ENCODE peak calls at places on chromosome 7, in six cellular contexts. G is aorta; H is SK-N-SH; Y is COR-L47; U is activated naive CD4-positive, alpha-beta T cell; C is mammary epithelial cell. E is an unnamed sample.

GRCh38 chr7:36048141-36048901 is 104.7 kb upstream of the EEPD1 start:
- DNase-seq in U (no peak), C (peak), G (no peak), Y (no peak), H (peak), E (peak)

GRCh38 chr7:119969054-119969453 is 303.9 kb upstream of the KCND2 start:
- DNase-seq in Y (no peak), H (no peak), C (no peak), U (no peak), G (no peak), E (no peak)

GRCh38 chr7:17040701-17041100 is 158.9 kb upstream of the AGR3 start:
- DNase-seq in U (no peak), G (no peak), H (no peak), C (no peak), Y (no peak), E (no peak)

GRCh38 chr7:42886866-42887509 is 24.9 kb downstream of the C7orf25 start:
- DNase-seq in H (no peak), U (no peak), C (peak), G (no peak), Y (no peak), E (no peak)

GRCh38 chr7:155380221-155380861 is 77.6 kb upstream of the EN2 start:
- DNase-seq in C (peak), U (peak), G (no peak), H (peak), Y (peak), E (peak)

GRCh38 chr7:68671046-68671445 is 927.2 kb upstream of the AUTS2 start:
- DNase-seq in H (no peak), Y (no peak), U (no peak), G (no peak), C (no peak), E (no peak)

GRCh38 chr7:130387628-130388403 is 7.5 kb downstream of the CPA1 start:
- DNase-seq in H (no peak), U (no peak), C (no peak), G (peak), Y (no peak), E (peak)

GRCh38 chr7:129824291-129825004 is 128.3 kb downstream of the UBE2H start:
- DNase-seq in U (no peak), G (peak), C (no peak), Y (no peak), H (no peak), E (no peak)

GRCh38 chr7:30027065-30027456 is 559 bp upstream of the FKBP14 start:
- DNase-seq in G (no peak), Y (no peak), U (peak), H (peak), C (peak), E (no peak)

GRCh38 chr7:77664715-77665114 is 31.5 kb upstream of the RSBN1L start:
- DNase-seq in U (no peak), H (no peak), G (no peak), C (no peak), Y (no peak), E (no peak)

GRCh38 chr7:114405427-114405826 is 9.2 kb upstream of the FOXP2 start:
- DNase-seq in U (no peak), G (no peak), C (peak), Y (no peak), H (no peak), E (no peak)

GRCh38 chr7:39609462-39610149 is 13.8 kb upstream of the RALA start:
- DNase-seq in G (peak), H (peak), C (no peak), U (no peak), Y (no peak), E (no peak)

GRCh38 chr7:108246227-108246837 is 116.2 kb upstream of the LAMB4 start:
- DNase-seq in G (no peak), Y (no peak), C (peak), H (no peak), U (no peak), E (peak)

GRCh38 chr7:85554294-85554877 is 367.5 kb upstream of the SEMA3D start:
- DNase-seq in G (no peak), H (peak), U (no peak), C (peak), Y (peak), E (peak)

GRCh38 chr7:147990837-147991236 is 599.7 kb upstream of the C7orf33 start:
- DNase-seq in C (no peak), G (no peak), U (no peak), Y (peak), H (no peak), E (no peak)

GRCh38 chr7:117083648-117084047 is 130.3 kb downstream of the ST7 start:
- DNase-seq in C (no peak), H (no peak), Y (no peak), G (no peak), U (no peak), E (no peak)

GRCh38 chr7:17506090-17506489 is 207.6 kb downstream of the AHR start:
- DNase-seq in Y (no peak), H (no peak), U (no peak), G (no peak), C (no peak), E (no peak)

GRCh38 chr7:138186951-138187351 is 110.7 kb downstream of the AKR1D1 start:
- DNase-seq in G (no peak), U (no peak), H (no peak), C (peak), Y (no peak), E (peak)

GRCh38 chr7:48255046-48255445 is 83.8 kb downstream of the ABCA13 start:
- DNase-seq in G (no peak), U (no peak), H (no peak), C (peak), Y (no peak), E (peak)

GRCh38 chr7:74311305-74311744 is 22.1 kb downstream of the CLIP2 start:
- DNase-seq in G (no peak), Y (no peak), H (no peak), C (peak), U (no peak), E (no peak)

GRCh38 chr7:137755846-137756685 is 90.7 kb downstream of the DGKI start:
- DNase-seq in U (no peak), H (no peak), G (no peak), Y (no peak), C (no peak), E (no peak)

GRCh38 chr7:16916111-16916639 is 34.4 kb upstream of the AGR3 start:
- DNase-seq in G (no peak), H (no peak), U (no peak), C (peak), Y (no peak), E (peak)

GRCh38 chr7:5692845-5693278 is 88.6 kb downstream of the RNF216 start:
- DNase-seq in H (peak), C (peak), U (no peak), Y (peak), G (no peak), E (no peak)

GRCh38 chr7:149790754-149791360 is 17.5 kb upstream of the ZNF467 start:
- DNase-seq in C (no peak), U (no peak), G (no peak), H (no peak), Y (no peak), E (no peak)

GRCh38 chr7:64469673-64470072 is 93.2 kb downstream of the ZNF680 start:
- DNase-seq in Y (no peak), G (no peak), U (no peak), H (no peak), C (no peak), E (no peak)

GRCh38 chr7:92823042-92823441 is 13.3 kb downstream of the CDK6 start:
- DNase-seq in H (no peak), Y (no peak), C (no peak), U (no peak), G (no peak), E (no peak)

GRCh38 chr7:33698692-33699128 is 206.6 kb upstream of the BMPER start:
- DNase-seq in G (no peak), C (no peak), H (no peak), Y (no peak), U (no peak), E (no peak)

GRCh38 chr7:120280743-120281142 is 7.8 kb downstream of the KCND2 start:
- DNase-seq in U (no peak), G (no peak), C (no peak), Y (no peak), H (no peak), E (no peak)

GRCh38 chr7:39517240-39517639 is 49.0 kb upstream of the YAE1 start:
- DNase-seq in C (no peak), H (no peak), Y (no peak), U (no peak), G (no peak), E (no peak)

GRCh38 chr7:80654887-80655340 is 16.5 kb downstream of the CD36 start:
- DNase-seq in Y (no peak), U (no peak), G (no peak), H (no peak), C (no peak), E (no peak)

GRCh38 chr7:131056007-131056406 is 271.7 kb upstream of the MKLN1 start:
- DNase-seq in Y (no peak), U (no peak), C (no peak), H (no peak), G (no peak), E (no peak)

GRCh38 chr7:95824586-95824985 is 52.2 kb downstream of the DYNC1I1 start:
- DNase-seq in U (no peak), Y (no peak), H (no peak), C (no peak), G (no peak), E (no peak)

GRCh38 chr7:52017802-52018679 is 701.4 kb upstream of the COBL start:
- DNase-seq in U (no peak), Y (no peak), C (no peak), H (peak), G (no peak), E (no peak)

GRCh38 chr7:4472739-4473138 is 209.4 kb upstream of the FOXK1 start:
- DNase-seq in C (no peak), U (no peak), Y (no peak), G (no peak), H (no peak), E (no peak)

GRCh38 chr7:16644987-16645592 is 464 bp downstream of the ANKMY2 start:
- DNase-seq in U (no peak), C (no peak), Y (peak), G (peak), H (peak), E (no peak)

GRCh38 chr7:2037805-2038635 is 194.7 kb downstream of the MAD1L1 start:
- DNase-seq in U (no peak), G (peak), Y (no peak), C (no peak), H (no peak), E (no peak)

GRCh38 chr7:1663857-1664651 is 6.0 kb upstream of the ELFN1 start:
- DNase-seq in G (peak), H (peak), C (no peak), Y (no peak), U (no peak), E (no peak)

GRCh38 chr7:105580022-105580740 is 1.1 kb downstream of the EFCAB10 start:
- DNase-seq in H (no peak), C (no peak), Y (no peak), G (no peak), U (no peak), E (no peak)

GRCh38 chr7:117808910-117809705 is 64.1 kb downstream of the CTTNBP2 start:
- DNase-seq in G (no peak), H (no peak), U (no peak), C (no peak), Y (no peak), E (no peak)